ENCODE peak calls at places on chromosome 16, in five cellular contexts. D is thoracic aorta, U is left lung, Y is uterus, R is tibial artery. L is an unnamed sample. For H3K36me3, the result is how much of the 10 kb centered on the place peaks cover.

GRCh38 chr16:88772871-88773811 is 11.9 kb downstream of the PIEZO1 start:
- DNase-seq in D (no peak), Y (peak), R (peak), U (peak), L (peak)

GRCh38 chr16:66580605-66581209 is 1.4 kb downstream of the CMTM2 start:
- DNase-seq in D (no peak), Y (no peak), U (no peak), R (peak), L (no peak)

GRCh38 chr16:4529085-4530060 is 9.2 kb downstream of the CDIP1 start:
- DNase-seq in Y (no peak), R (no peak), D (no peak), U (no peak), L (no peak)

GRCh38 chr16:87642491-87642890 is 40.2 kb downstream of the JPH3 start:
- DNase-seq in U (no peak), D (no peak), R (no peak), Y (no peak), L (no peak)

GRCh38 chr16:55492756-55493380 is 13.9 kb downstream of the MMP2 start:
- DNase-seq in U (no peak), R (peak), D (no peak), Y (no peak), L (no peak)

GRCh38 chr16:57029161-57030160 is 40.1 kb downstream of the NLRC5 start:
- DNase-seq in D (no peak), R (no peak), U (no peak), Y (no peak), L (no peak)

GRCh38 chr16:4696172-4696904 is 3.0 kb downstream of the NUDT16L1 start:
- DNase-seq in U (no peak), Y (peak), R (peak), D (no peak), L (no peak)

GRCh38 chr16:65704866-65705265 is 583.0 kb upstream of the CDH11 start:
- DNase-seq in D (no peak), R (no peak), Y (no peak), U (no peak), L (no peak)

GRCh38 chr16:59164461-59164860 is 430.3 kb upstream of the GOT2 start:
- DNase-seq in U (no peak), Y (no peak), D (no peak), R (no peak), L (no peak)

GRCh38 chr16:87066695-87067556 is 250.3 kb downstream of the C16orf95 start:
- DNase-seq in D (no peak), U (no peak), R (no peak), Y (no peak), L (no peak)

GRCh38 chr16:15973460-15973859 is 24.0 kb downstream of the ABCC1 start:
- DNase-seq in R (no peak), U (no peak), D (no peak), Y (no peak), L (no peak)

GRCh38 chr16:6966925-6967324 is 365.7 kb upstream of the RBFOX1 start:
- DNase-seq in R (no peak), Y (no peak), U (no peak), D (no peak), L (no peak)

GRCh38 chr16:66227766-66228530 is 138.5 kb upstream of the CDH5 start:
- DNase-seq in Y (no peak), R (no peak), U (no peak), D (no peak), L (no peak)

GRCh38 chr16:72109966-72110530 is 16.4 kb downstream of the DHX38 start:
- DNase-seq in U (peak), Y (no peak), D (no peak), R (no peak), L (no peak)

GRCh38 chr16:70421473-70422311 is 17.2 kb downstream of the ST3GAL2 start:
- DNase-seq in Y (no peak), U (no peak), D (no peak), R (no peak), L (no peak)

GRCh38 chr16:57475711-57476339 is 10.5 kb downstream of the DOK4 start:
- DNase-seq in D (no peak), U (no peak), Y (no peak), R (no peak), L (no peak)

GRCh38 chr16:67865318-67865717 is 7.5 kb upstream of the EDC4 start:
- DNase-seq in R (no peak), Y (no peak), D (no peak), U (no peak), L (no peak)

GRCh38 chr16:89391-90302 is 11.6 kb downstream of the MPG start:
- DNase-seq in U (no peak), Y (no peak), R (no peak), D (no peak), L (no peak)

GRCh38 chr16:92431-93339 is 14.7 kb downstream of the MPG start:
- DNase-seq in Y (no peak), U (no peak), D (no peak), R (no peak), L (no peak)

GRCh38 chr16:88613-89012 is 10.6 kb downstream of the MPG start:
- DNase-seq in D (no peak), R (no peak), Y (no peak), U (no peak), L (no peak)

GRCh38 chr16:86483-86952 is 8.5 kb downstream of the MPG start:
- DNase-seq in R (no peak), D (no peak), U (no peak), Y (no peak), L (no peak)

GRCh38 chr16:91484-91883 is 13.5 kb downstream of the MPG start:
- DNase-seq in D (no peak), U (no peak), Y (no peak), R (no peak), L (no peak)
- TF ChIP-seq CTCF in D (no peak), U (no peak), Y (no peak), R (no peak), L (no peak)

GRCh38 chr16:1315081-1316032 is 5.9 kb downstream of the UBE2I start:
- DNase-seq in Y (no peak), U (no peak), R (no peak), D (no peak), L (no peak)
- H3K36me3 ChIP-seq in Y (under half), U (under half), R (half or more), D (half or more), L (half or more)

DNA sequence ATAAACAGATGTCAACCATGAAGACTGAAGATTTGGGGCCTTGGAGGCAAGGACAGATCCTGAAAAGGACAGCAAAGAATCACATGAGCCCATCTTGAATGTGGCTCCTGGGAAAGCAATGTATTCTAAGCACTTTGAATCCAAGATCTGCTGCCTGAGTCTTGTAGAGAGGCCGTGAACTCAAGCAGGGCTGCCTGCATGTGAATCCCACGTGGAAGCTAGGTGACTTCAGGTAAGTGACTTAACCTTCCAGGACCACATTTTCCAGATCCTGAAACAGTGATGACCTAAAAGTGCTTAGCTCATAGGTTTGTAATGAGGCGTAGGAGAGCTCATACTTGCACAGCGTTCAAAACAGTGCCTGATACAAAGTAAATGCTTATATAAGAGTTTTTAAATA is 373.0 kb upstream of the SALL1 start:
- DNase-seq in D (no peak), Y (no peak), U (no peak), R (no peak), L (no peak)
- TF ChIP-seq CTCF in D (no peak), Y (no peak), U (no peak), R (no peak), L (no peak)

GRCh38 chr16:29232811-29233704 is 173.5 kb downstream of the NPIPB11 start:
- DNase-seq in D (no peak), Y (no peak), R (no peak), U (no peak), L (no peak)

GRCh38 chr16:29226782-29227181 is 179.7 kb downstream of the NPIPB11 start:
- DNase-seq in D (no peak), R (no peak), Y (no peak), U (no peak), L (no peak)

GRCh38 chr16:29231231-29231630 is 175.3 kb downstream of the NPIPB11 start:
- DNase-seq in R (no peak), U (no peak), D (no peak), Y (peak), L (no peak)

DNA sequence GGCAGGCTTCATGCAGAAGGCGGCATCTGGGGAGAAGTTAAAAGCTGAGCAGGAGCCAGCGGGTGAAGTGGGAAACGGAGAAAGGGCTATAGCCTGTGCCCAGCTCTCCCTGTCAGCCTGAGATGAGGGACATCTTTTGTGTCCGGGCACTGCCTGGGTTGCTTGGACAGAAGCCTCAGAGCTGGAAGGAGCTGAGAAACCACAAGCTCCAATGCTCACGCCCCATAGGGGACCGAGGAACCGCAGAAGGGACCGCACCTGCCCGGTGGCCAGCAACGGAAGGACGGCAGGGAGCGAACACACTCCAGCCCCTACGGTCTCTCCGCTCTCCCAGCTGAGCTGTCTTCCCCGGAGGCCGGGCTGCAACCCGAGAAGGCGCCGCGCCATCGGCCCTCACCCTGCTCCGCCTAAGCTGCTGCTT is 175.8 kb downstream of the NPIPB11 start:
- DNase-seq in Y (no peak), D (no peak), U (no peak), R (no peak), L (no peak)
- H3K36me3 ChIP-seq in Y (under half), D (under half), U (under half), R (under half), L (under half)

GRCh38 chr16:964696-965395 is 5.9 kb downstream of the LMF1 start:
- DNase-seq in D (no peak), Y (no peak), U (peak), R (no peak), L (peak)
- TF ChIP-seq CTCF in D (no peak), Y (no peak), U (no peak), R (no peak), L (peak)

GRCh38 chr16:53224932-53225533 is 170.2 kb downstream of the CHD9 start:
- DNase-seq in U (no peak), R (no peak), D (no peak), Y (no peak), L (no peak)
- H3K36me3 ChIP-seq in U (under half), R (under half), D (under half), Y (under half), L (under half)

GRCh38 chr16:22977294-22977697 is 163.3 kb downstream of the HS3ST2 start:
- DNase-seq in Y (no peak), R (no peak), D (no peak), U (no peak), L (no peak)
- TF ChIP-seq CTCF in Y (peak), R (peak), D (no peak), U (peak), L (no peak)

GRCh38 chr16:11445486-11445885 is 100.2 kb downstream of the RMI2 start:
- DNase-seq in U (no peak), Y (no peak), R (no peak), D (no peak), L (no peak)
- H3K36me3 ChIP-seq in U (under half), Y (under half), R (under half), D (under half), L (under half)

L was measured in BJ.